ENCODE peak calls at places on chromosomes 12 and 14, in four cellular contexts. V is BE2C, H is tibial artery, M is ovary. D is an unnamed sample.
A peak's percentile ranks its signal among the peaks of the same experiment; 100 is the strongest.

GRCh38 chr12:6980740-6981139 is 10.0 kb downstream of the EMG1 start:
- DNase-seq in H (no peak), M (no peak), V (no peak), D (no peak)

GRCh38 chr12:100573499-100574261 is at the start of gene GAS2L3:
- DNase-seq in M (peak; percentile 89), V (peak; percentile 95), H (peak; percentile 91), D (peak; percentile 99)

GRCh38 chr14:33120341-33120740 is 181.7 kb downstream of the NPAS3 start:
- DNase-seq in H (no peak), V (no peak), M (no peak), D (no peak)

GRCh38 chr14:105888151-105888550 is 361.8 kb downstream of the TMEM121 start:
- DNase-seq in M (peak; percentile 2), V (no peak), H (no peak), D (peak; percentile 3)

GRCh38 chr12:115953450-115953849 is 324.0 kb downstream of the MED13L start:
- DNase-seq in M (no peak), H (no peak), V (no peak), D (no peak)

GRCh38 chr12:15163577-15163976 is 57.6 kb downstream of the RERG start:
- DNase-seq in H (no peak), M (no peak), V (no peak), D (no peak)

GRCh38 chr14:72679591-72680151 is 214.2 kb downstream of the DPF3 start:
- DNase-seq in H (no peak), V (peak; percentile 51), M (no peak), D (peak; percentile 50)

GRCh38 chr14:93019970-93020369 is 95.8 kb downstream of the ITPK1 start:
- DNase-seq in V (no peak), H (no peak), M (no peak), D (no peak)

GRCh38 chr12:49403887-49404517 is 36.7 kb downstream of the SPATS2 start:
- DNase-seq in H (no peak), V (no peak), M (no peak), D (no peak)

GRCh38 chr12:51823875-51824565 is 24.5 kb downstream of the FIGNL2 start:
- DNase-seq in M (no peak), V (peak; percentile 59), H (no peak), D (peak; percentile 81)

GRCh38 chr12:32284561-32284960 is 114.8 kb upstream of the FGD4 start:
- DNase-seq in H (no peak), V (no peak), M (no peak), D (no peak)

GRCh38 chr12:79883216-79883615 is 51.7 kb downstream of the PPP1R12A start:
- DNase-seq in M (no peak), V (no peak), H (no peak), D (no peak)

GRCh38 chr12:6292606-6293005 is 17.9 kb upstream of the PLEKHG6 start:
- DNase-seq in H (no peak), M (no peak), V (no peak), D (no peak)

GRCh38 chr12:115481141-115481540 is 796.4 kb downstream of the MED13L start:
- DNase-seq in M (no peak), H (no peak), V (no peak), D (no peak)

GRCh38 chr12:101051151-101051550 is 158.9 kb downstream of the SLC5A8 start:
- DNase-seq in M (no peak), V (no peak), H (no peak), D (no peak)

GRCh38 chr12:52056801-52057613 is 5.8 kb downstream of the NR4A1 start:
- DNase-seq in V (no peak), M (peak; percentile 67), H (no peak), D (no peak)

GRCh38 chr14:20343855-20344205 is 395 bp downstream of the PARP2 start:
- DNase-seq in H (no peak), M (no peak), V (no peak), D (no peak)

GRCh38 chr12:56410768-56411167 is 38.5 kb downstream of the TIMELESS start:
- DNase-seq in M (no peak), H (no peak), V (no peak), D (no peak)

GRCh38 chr14:91317381-91318313 is 73.1 kb upstream of the GPR68 start:
- DNase-seq in V (peak; percentile 35), M (peak; percentile 75), H (peak; percentile 42), D (no peak)

GRCh38 chr12:118958520-118958919 is 22.8 kb upstream of the SRRM4 start:
- DNase-seq in M (no peak), V (no peak), H (no peak), D (peak; percentile 53)

GRCh38 chr12:55820679-55821078 is 2.8 kb downstream of the ORMDL2 start:
- DNase-seq in M (no peak), H (no peak), V (no peak), D (peak; percentile 47)

GRCh38 chr14:20228681-20229080 is at the start of gene OR11H7:
- DNase-seq in M (no peak), V (no peak), H (no peak), D (no peak)

GRCh38 chr14:92589213-92589852 is 75.8 kb downstream of the RIN3 start:
- DNase-seq in M (no peak), H (no peak), V (no peak), D (no peak)

GRCh38 chr14:87628129-87628528 is 364.9 kb downstream of the GALC start:
- DNase-seq in V (no peak), H (peak; percentile 74), M (no peak), D (no peak)

GRCh38 chr12:126708492-126708896 is 1558.5 kb upstream of the TMEM132C start:
- DNase-seq in M (no peak), V (no peak), H (no peak), D (no peak)

GRCh38 chr12:110577717-110578521 is 5.2 kb downstream of the PPTC7 start:
- DNase-seq in V (no peak), M (no peak), H (no peak), D (peak; percentile 26)

DNA sequence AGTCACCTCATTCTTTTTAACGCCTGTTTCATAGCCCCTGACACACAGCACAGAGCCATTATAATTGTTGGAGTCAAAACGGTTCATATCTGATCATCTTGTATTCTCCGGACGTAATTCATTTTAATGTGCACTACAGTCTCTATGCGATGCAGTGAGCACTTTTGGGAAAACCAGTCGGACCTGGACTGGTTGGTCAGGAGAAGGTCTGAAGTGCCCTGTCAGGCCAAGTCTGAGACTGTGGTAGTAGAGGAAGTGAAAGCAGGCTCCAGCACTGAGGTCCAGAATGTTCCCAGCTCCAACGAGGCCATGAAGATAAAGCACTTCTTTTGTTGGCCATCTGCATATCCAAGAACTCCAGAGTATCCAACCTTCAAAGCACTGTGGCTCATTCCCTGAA is 117.1 kb upstream of the NCOR2 start:
- DNase-seq in V (peak; percentile 31), H (peak; percentile 56), M (peak; percentile 19), D (no peak)
- H3K4me1 ChIP-seq in V (peaks cover 16% of the 10 kb centered on the region), H (peaks cover 65% of the 10 kb centered on the region), M (peaks cover 17% of the 10 kb centered on the region), D (peaks cover 8% of the 10 kb centered on the region)

GRCh38 chr12:67364228-67364627 is 95.1 kb downstream of the CAND1 start:
- DNase-seq in H (no peak), M (no peak), V (no peak), D (peak; percentile 88)
- H3K4me1 ChIP-seq in H (no peaks in the 10 kb centered on the region), M (no peaks in the 10 kb centered on the region), V (no peaks in the 10 kb centered on the region), D (peaks cover 3% of the 10 kb centered on the region)

DNA sequence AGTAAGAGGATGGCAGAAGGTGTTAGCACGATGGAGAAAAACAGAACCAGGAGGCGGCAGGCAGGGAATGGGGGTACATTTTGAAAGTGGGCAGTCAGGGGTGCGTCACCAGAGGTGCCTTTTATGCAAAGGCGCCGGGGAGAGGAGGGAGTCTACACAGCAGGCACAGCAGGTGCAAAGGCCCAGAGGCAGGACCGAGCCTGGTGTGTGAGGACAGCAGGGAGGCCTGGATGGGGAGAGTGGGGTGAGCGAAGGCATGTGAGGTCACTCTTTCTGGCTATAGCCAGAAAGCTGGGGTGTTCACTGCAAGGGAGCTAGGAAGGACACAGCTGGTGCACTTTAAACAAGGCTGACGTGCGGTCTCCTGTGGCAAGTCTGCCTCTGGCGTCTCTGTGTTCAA is 65.0 kb downstream of the NCOR2 start:
- DNase-seq in H (no peak), M (no peak), V (no peak), D (no peak)
- H3K4me1 ChIP-seq in H (peaks cover 67% of the 10 kb centered on the region), M (peaks cover 45% of the 10 kb centered on the region), V (peaks cover 12% of the 10 kb centered on the region), D (peaks cover 27% of the 10 kb centered on the region)

GRCh38 chr14:34912182-34912581 is 37.0 kb upstream of the BAZ1A start:
- DNase-seq in H (no peak), V (peak; percentile 18), M (no peak), D (peak; percentile 48)
- H3K4me1 ChIP-seq in H (no peaks in the 10 kb centered on the region), V (peaks cover 3% of the 10 kb centered on the region), M (no peaks in the 10 kb centered on the region), D (no peaks in the 10 kb centered on the region)

DNA sequence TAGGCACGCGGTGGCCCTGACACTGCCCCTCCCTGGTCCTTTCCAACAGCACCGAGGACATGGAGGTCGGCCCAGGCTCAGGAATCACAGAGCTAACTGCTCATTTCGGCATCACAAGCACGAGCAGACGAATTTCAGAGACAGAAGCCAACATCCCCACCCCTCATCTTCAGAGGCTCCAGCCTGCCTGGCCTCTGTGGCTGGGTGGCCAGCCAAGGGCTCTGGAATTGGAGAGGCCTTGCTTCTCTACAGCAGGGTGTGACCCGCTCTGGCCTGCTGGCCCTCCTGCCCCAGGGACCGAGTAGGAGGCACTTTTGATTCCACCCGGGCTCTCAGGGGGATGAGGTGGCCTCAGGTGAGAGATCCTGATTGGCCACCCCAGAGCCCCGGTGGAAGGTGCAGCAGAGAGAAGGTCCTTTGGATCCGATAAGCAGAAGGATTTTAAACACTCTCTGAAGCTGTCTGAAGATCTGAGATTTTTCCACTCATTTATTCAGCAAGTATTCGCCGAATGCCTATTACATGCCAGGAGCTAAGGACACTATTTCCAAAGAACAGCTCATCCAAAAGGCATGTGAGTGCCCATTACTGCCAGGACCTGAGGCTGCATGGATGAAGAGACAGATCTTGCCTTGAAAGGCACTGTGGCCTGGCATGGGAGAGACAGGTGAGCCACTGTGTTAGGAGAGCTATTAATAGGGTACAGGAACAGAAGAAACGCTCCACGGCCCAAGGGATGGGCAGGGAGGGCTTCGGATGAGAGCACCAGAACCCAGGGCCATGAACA is 10.3 kb downstream of the BAG5 start:
- DNase-seq in V (no peak), H (peak; percentile 78), M (peak; percentile 9), D (no peak)
- H3K4me1 ChIP-seq in V (no peaks in the 10 kb centered on the region), H (peaks cover 76% of the 10 kb centered on the region), M (peaks cover 1% of the 10 kb centered on the region), D (no peaks in the 10 kb centered on the region)

GRCh38 chr14:22556021-22556989 is 32.7 kb downstream of the DAD1 start:
- DNase-seq in H (no peak), M (peak; percentile 23), V (no peak), D (no peak)

GRCh38 chr14:22556990-22557623 is 31.9 kb downstream of the DAD1 start:
- DNase-seq in V (peak; percentile 89), M (peak; percentile 88), H (peak; percentile 68), D (peak; percentile 95)

GRCh38 chr14:22553445-22553844 is 35.6 kb downstream of the DAD1 start:
- DNase-seq in V (no peak), M (no peak), H (no peak), D (no peak)

GRCh38 chr14:22554706-22555572 is 34.1 kb downstream of the DAD1 start:
- DNase-seq in H (no peak), V (no peak), M (no peak), D (no peak)

GRCh38 chr14:22555573-22556011 is 33.4 kb downstream of the DAD1 start:
- DNase-seq in M (no peak), H (no peak), V (no peak), D (no peak)
- H3K4me1 ChIP-seq in M (no peaks in the 10 kb centered on the region), H (peaks cover 26% of the 10 kb centered on the region), V (peaks cover 4% of the 10 kb centered on the region), D (peaks cover 1% of the 10 kb centered on the region)

DNA sequence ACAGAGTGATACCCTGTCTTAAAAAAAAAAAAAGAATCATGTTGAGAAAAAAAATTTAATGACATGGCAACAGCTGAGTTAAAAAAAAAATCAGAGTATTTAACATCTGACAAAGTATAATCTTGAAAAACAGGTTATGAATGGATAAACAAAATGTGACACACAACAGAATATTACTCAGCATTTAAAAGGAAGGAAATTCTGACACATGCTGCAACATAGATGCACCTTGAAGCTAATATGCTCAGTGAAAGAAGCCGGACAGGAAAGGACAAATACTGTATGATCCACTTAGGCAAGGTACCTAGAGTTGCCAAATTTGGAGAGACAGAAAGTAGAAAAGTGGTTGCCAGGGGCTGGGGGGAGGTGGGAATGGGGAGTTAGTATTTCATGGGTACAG is 19.4 kb upstream of the EIF2B2 start:
- DNase-seq in H (no peak), M (no peak), V (no peak), D (no peak)
- H3K4me1 ChIP-seq in H (peaks cover 83% of the 10 kb centered on the region), M (peaks cover 4% of the 10 kb centered on the region), V (peaks cover 9% of the 10 kb centered on the region), D (peaks cover 23% of the 10 kb centered on the region)